ENCODE peak calls at places on chromosomes 13 and 19, in seven cellular contexts. O is Right ventricle myocardium superior, L is NCI-H1105, B is WERI-Rb-1, X is hippocampal formation, M is skeletal muscle cell, C is prostate gland. E is an unnamed sample.
A peak's percentile ranks its signal among the peaks of the same experiment; 100 is the strongest.

GRCh38 chr19:38849746-38850230 is at the start of gene HNRNPL:
- DNase-seq in O (no peak), L (no peak), B (peak; percentile 99), X (no peak), M (no peak), C (no peak), E (no peak)

GRCh38 chr19:28213476-28214082 is 999.4 kb downstream of the UQCRFS1 start:
- DNase-seq in O (no peak), L (no peak), B (peak; percentile 24), X (no peak), M (no peak), C (no peak), E (peak; percentile 44)

GRCh38 chr13:74136089-74136658 is 2.0 kb upstream of the KLF12 start:
- DNase-seq in O (peak; percentile 47), L (no peak), B (peak; percentile 15), X (no peak), M (no peak), C (peak; percentile 11), E (no peak)

GRCh38 chr13:28313579-28313978 is 175.2 kb downstream of the PAN3 start:
- DNase-seq in O (no peak), L (no peak), B (peak; percentile 59), X (no peak), M (no peak), C (no peak), E (peak; percentile 12)

GRCh38 chr19:5667751-5668271 is 12.5 kb downstream of the MICOS13 start:
- DNase-seq in O (peak; percentile 45), L (no peak), B (peak; percentile 88), X (no peak), M (no peak), C (no peak), E (no peak)

GRCh38 chr13:111314852-111315251 is 5.6 kb upstream of the TEX29 start:
- DNase-seq in O (no peak), L (no peak), B (no peak), X (no peak), M (peak; percentile 6), C (no peak), E (no peak)

GRCh38 chr19:21117041-21117907 is 24.6 kb upstream of the ZNF431 start:
- DNase-seq in O (no peak), L (no peak), B (no peak), X (no peak), M (no peak), C (no peak), E (peak; percentile 11)

GRCh38 chr13:112058519-112058873 is 8.5 kb upstream of the SOX1 start:
- DNase-seq in O (no peak), L (peak; percentile 53), B (no peak), X (no peak), M (no peak), C (no peak), E (no peak)

GRCh38 chr13:20796791-20797513 is 23.2 kb upstream of the EEF1AKMT1 start:
- DNase-seq in O (no peak), L (no peak), B (no peak), X (no peak), M (no peak), C (no peak), E (no peak)

GRCh38 chr13:99330942-99331341 is 23.7 kb upstream of the GPR183 start:
- DNase-seq in O (no peak), L (no peak), B (no peak), X (no peak), M (no peak), C (no peak), E (no peak)

GRCh38 chr13:30744056-30744684 is 8.8 kb downstream of the ALOX5AP start:
- DNase-seq in O (no peak), L (no peak), B (no peak), X (no peak), M (no peak), C (peak; percentile 10), E (no peak)

GRCh38 chr13:30805603-30806011 is 70.3 kb downstream of the ALOX5AP start:
- DNase-seq in O (peak; percentile 44), L (no peak), B (no peak), X (peak; percentile 12), M (no peak), C (peak; percentile 53), E (no peak)

GRCh38 chr13:49985129-49985528 is 11.7 kb upstream of the TRIM13 start:
- DNase-seq in O (no peak), L (peak; percentile 25), B (no peak), X (no peak), M (no peak), C (peak; percentile 67), E (no peak)

GRCh38 chr19:23823952-23824389 is 65.3 kb upstream of the ZNF681 start:
- DNase-seq in O (no peak), L (no peak), B (peak; percentile 48), X (no peak), M (no peak), C (no peak), E (no peak)

GRCh38 chr19:14450876-14451275 is 17.8 kb downstream of the PKN1 start:
- DNase-seq in O (no peak), L (no peak), B (no peak), X (no peak), M (no peak), C (no peak), E (no peak)

GRCh38 chr13:77981191-77981925 is 62.7 kb upstream of the EDNRB start:
- DNase-seq in O (no peak), L (no peak), B (no peak), X (no peak), M (no peak), C (no peak), E (no peak)

GRCh38 chr19:15812059-15812722 is 3.3 kb downstream of the OR10H1 start:
- DNase-seq in O (no peak), L (no peak), B (no peak), X (no peak), M (no peak), C (peak; percentile 58), E (no peak)

GRCh38 chr13:110126391-110126961 is 180.5 kb downstream of the COL4A1 start:
- DNase-seq in O (peak; percentile 79), L (no peak), B (no peak), X (no peak), M (peak; percentile 91), C (peak; percentile 63), E (peak; percentile 16)

GRCh38 chr19:36114763-36115452 is at the start of gene POLR2I:
- DNase-seq in O (peak; percentile 99), L (peak; percentile 99), B (peak; percentile 99), X (peak; percentile 100), M (peak; percentile 99), C (peak; percentile 100), E (peak; percentile 98)

GRCh38 chr19:44657211-44657921 is 13.7 kb downstream of the PVR start:
- DNase-seq in O (peak; percentile 80), L (peak; percentile 42), B (peak; percentile 72), X (no peak), M (no peak), C (peak; percentile 17), E (no peak)

GRCh38 chr13:48233097-48233885 is at the start of gene ITM2B:
- DNase-seq in O (peak; percentile 90), L (peak; percentile 59), B (peak; percentile 45), X (peak; percentile 66), M (no peak), C (peak; percentile 81), E (peak; percentile 15)

GRCh38 chr19:43305642-43306041 is 36.3 kb upstream of the PSG9 start:
- DNase-seq in O (no peak), L (no peak), B (peak; percentile 63), X (no peak), M (no peak), C (no peak), E (no peak)

GRCh38 chr19:35545001-35545854 is at the start of gene TMEM147:
- DNase-seq in O (peak; percentile 97), L (peak; percentile 75), B (peak; percentile 91), X (peak; percentile 84), M (peak; percentile 45), C (peak; percentile 91), E (peak; percentile 42)

GRCh38 chr13:106867249-106867648 is 299.3 kb upstream of the ARGLU1 start:
- DNase-seq in O (no peak), L (no peak), B (no peak), X (no peak), M (no peak), C (no peak), E (no peak)

GRCh38 chr13:52815330-52815729 is 33.1 kb downstream of the PCDH8 start:
- DNase-seq in O (no peak), L (no peak), B (no peak), X (no peak), M (no peak), C (no peak), E (no peak)

GRCh38 chr13:48547663-48548092 is 14.8 kb upstream of the RCBTB2 start:
- DNase-seq in O (no peak), L (no peak), B (no peak), X (no peak), M (no peak), C (no peak), E (no peak)

E was measured in SW 1271.